ENCODE peak calls at places on chromosomes 12 and 14, in nine cellular contexts. Z is GM13976, H is AG04450, V is cardiac muscle cell, M is GM12865, T is ascending aorta, B is neural crest cell, C is Caco-2, O is RWPE1. K is an unnamed sample.

GRCh38 chr14:29741909-29742401 is 185.7 kb downstream of the PRKD1 start:
- DNase-seq in Z (no peak), H (no peak), V (peak; percentile 81), M (no peak), T (no peak), B (no peak), C (no peak), O (no peak), K (no peak)

GRCh38 chr12:130127909-130128763 is 34.1 kb upstream of the FZD10 start:
- DNase-seq in Z (no peak), H (no peak), V (no peak), M (no peak), T (peak; percentile 9), B (no peak), C (no peak), O (no peak), K (no peak)

GRCh38 chr12:49198431-49199155 is 9.7 kb upstream of the TUBA1A start:
- DNase-seq in Z (no peak), H (peak; percentile 81), V (peak; percentile 89), M (no peak), T (no peak), B (peak; percentile 46), C (peak; percentile 4), O (peak; percentile 57), K (no peak)

GRCh38 chr14:101017806-101018560 is 114.5 kb upstream of the RTL1 start:
- DNase-seq in Z (no peak), H (no peak), V (no peak), M (no peak), T (no peak), B (no peak), C (no peak), O (no peak), K (no peak)

GRCh38 chr14:95906591-95906990 is 30.0 kb downstream of the TUNAR start:
- DNase-seq in Z (no peak), H (no peak), V (no peak), M (no peak), T (no peak), B (no peak), C (no peak), O (no peak), K (no peak)

GRCh38 chr14:69812725-69813124 is 15.7 kb upstream of the SLC10A1 start:
- DNase-seq in Z (no peak), H (no peak), V (peak; percentile 3), M (no peak), T (no peak), B (no peak), C (peak; percentile 73), O (no peak), K (no peak)

GRCh38 chr14:68891851-68892660 is 87.0 kb downstream of the ACTN1 start:
- DNase-seq in Z (no peak), H (no peak), V (peak; percentile 25), M (no peak), T (no peak), B (no peak), C (no peak), O (no peak), K (no peak)

GRCh38 chr12:47686645-47687240 is 19.1 kb downstream of the RPAP3 start:
- DNase-seq in Z (peak; percentile 46), H (peak; percentile 26), V (peak; percentile 68), M (peak; percentile 35), T (no peak), B (peak; percentile 16), C (no peak), O (peak; percentile 60), K (peak; percentile 10)

GRCh38 chr14:55274760-55275159 is 3.5 kb downstream of the FBXO34 start:
- DNase-seq in Z (no peak), H (peak; percentile 23), V (peak; percentile 40), M (no peak), T (no peak), B (no peak), C (no peak), O (no peak), K (no peak)

GRCh38 chr12:64457036-64457435 is 5.1 kb downstream of the TBK1 start:
- DNase-seq in Z (no peak), H (no peak), V (peak; percentile 38), M (no peak), T (no peak), B (no peak), C (no peak), O (no peak), K (no peak)

GRCh38 chr14:21525995-21526671 is at the start of gene SALL2:
- DNase-seq in Z (peak; percentile 86), H (peak; percentile 27), V (peak; percentile 81), M (peak; percentile 51), T (no peak), B (peak; percentile 76), C (peak; percentile 89), O (peak; percentile 38), K (peak; percentile 61)

GRCh38 chr14:22981090-22982012 is 1.0 kb downstream of the AJUBA start:
- DNase-seq in Z (no peak), H (no peak), V (peak; percentile 25), M (no peak), T (no peak), B (peak; percentile 33), C (no peak), O (peak; percentile 42), K (peak; percentile 40)

GRCh38 chr12:122090759-122091535 is 12.4 kb downstream of the MLXIP start:
- DNase-seq in Z (no peak), H (peak; percentile 90), V (peak; percentile 97), M (no peak), T (no peak), B (no peak), C (no peak), O (no peak), K (no peak)

DNA sequence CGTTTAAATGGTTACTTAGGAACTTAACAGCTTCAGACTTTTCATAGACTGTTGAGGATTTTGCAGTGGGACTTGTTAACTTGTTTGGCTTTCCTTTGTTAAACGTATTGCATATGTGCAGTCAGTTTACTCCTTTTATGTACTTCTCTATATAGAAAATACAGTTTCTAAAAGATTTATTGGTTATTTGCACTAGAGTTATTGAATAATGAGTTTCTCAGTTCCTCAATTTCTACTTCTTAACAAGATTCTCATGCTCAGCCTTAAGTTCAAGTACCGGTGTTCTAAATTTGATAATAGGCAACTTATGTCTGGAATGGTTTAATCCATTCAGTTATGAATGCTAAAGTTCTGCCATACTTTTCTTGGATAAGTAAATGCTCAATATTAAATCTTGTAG is 919 bp downstream of the PSMA3 start:
- DNase-seq in Z (no peak), H (no peak), V (no peak), M (no peak), T (no peak), B (no peak), C (no peak), O (no peak), K (no peak)
- TF ChIP-seq CTCF in Z (no peak), H (no peak), V (no peak), M (no peak), T (no peak), B (no peak), C (no peak), O (no peak), K (no peak)

GRCh38 chr12:71125949-71126348 is 31.9 kb downstream of the TSPAN8 start:
- DNase-seq in Z (no peak), H (no peak), V (no peak), M (no peak), T (no peak), B (no peak), C (no peak), O (no peak), K (no peak)

GRCh38 chr12:71129364-71129763 is 28.4 kb downstream of the TSPAN8 start:
- DNase-seq in Z (no peak), H (no peak), V (no peak), M (no peak), T (no peak), B (no peak), C (no peak), O (no peak), K (no peak)

GRCh38 chr12:71128191-71128590 is 29.6 kb downstream of the TSPAN8 start:
- DNase-seq in Z (no peak), H (no peak), V (peak; percentile 19), M (no peak), T (no peak), B (no peak), C (no peak), O (no peak), K (no peak)

GRCh38 chr12:71124833-71125460 is 32.9 kb downstream of the TSPAN8 start:
- DNase-seq in Z (no peak), H (no peak), V (no peak), M (no peak), T (no peak), B (no peak), C (no peak), O (no peak), K (no peak)

DNA sequence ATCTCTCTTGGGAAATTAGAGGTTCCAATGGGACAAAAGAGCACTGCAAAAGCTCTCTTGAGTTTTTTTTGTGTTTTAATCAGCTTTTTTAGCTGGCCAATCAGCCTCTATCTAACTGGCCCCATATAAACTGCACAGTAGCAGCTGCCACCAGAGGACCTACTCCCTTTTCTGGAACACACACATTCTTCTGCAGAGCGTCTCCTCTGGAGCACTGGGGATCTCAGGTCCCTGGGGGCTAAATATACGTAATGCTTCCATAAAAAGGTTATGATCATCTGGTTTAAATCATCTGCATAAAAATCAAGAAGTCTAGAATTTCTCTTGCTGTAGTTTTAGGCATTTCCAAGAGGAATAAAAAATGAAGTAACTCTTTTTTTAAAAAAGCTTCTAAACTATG is 32.3 kb downstream of the TSPAN8 start:
- DNase-seq in Z (no peak), H (no peak), V (peak; percentile 37), M (no peak), T (no peak), B (no peak), C (no peak), O (no peak), K (no peak)
- TF ChIP-seq CTCF in Z (no peak), H (no peak), V (peak; percentile 28), M (no peak), T (no peak), B (no peak), C (peak; percentile 25), O (no peak), K (no peak)

GRCh38 chr12:82383930-82384513 is 25.7 kb downstream of the METTL25 start:
- DNase-seq in Z (no peak), H (no peak), V (peak; percentile 61), M (peak; percentile 11), T (no peak), B (no peak), C (no peak), O (peak; percentile 26), K (peak; percentile 20)
- TF ChIP-seq CTCF in Z (peak; percentile 58), H (peak; percentile 68), V (peak; percentile 64), M (peak; percentile 23), T (no peak), B (peak; percentile 66), C (peak; percentile 47), O (peak; percentile 34), K (no peak)

DNA sequence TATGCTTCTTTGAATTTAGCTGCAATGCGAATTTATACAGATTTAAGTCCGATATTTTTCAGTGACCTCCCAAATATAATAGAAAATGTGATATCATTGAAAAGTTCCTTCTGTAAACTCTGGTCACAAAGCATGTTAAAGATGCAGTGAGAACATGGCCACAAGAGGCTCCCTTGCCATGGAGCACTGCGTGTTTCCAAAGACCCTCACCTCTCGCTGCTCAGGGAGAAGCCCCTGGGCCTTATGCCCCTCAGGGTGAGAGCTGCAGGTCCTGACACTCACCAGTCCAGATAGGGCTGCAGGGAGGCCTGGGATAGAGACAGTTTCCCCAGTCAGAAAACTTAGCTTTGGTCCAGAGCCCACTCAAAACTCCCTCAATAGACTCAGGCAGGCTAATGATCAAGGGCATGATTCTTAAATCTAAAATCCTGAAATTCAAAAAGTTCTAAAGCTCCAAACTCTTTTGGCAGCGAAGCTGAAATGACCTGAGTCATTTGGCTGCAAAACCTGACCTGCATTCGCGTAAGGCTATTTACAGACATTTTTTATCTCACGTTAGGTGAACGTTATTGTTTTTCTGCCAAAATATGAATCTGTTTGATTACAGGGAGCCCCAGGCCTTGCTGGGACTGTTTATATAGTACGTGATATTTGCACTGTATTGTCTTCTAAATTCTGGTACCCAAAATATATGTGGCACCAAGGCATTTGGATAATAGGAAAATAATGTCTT is 67.8 kb downstream of the CAPZA3 start:
- DNase-seq in Z (no peak), H (no peak), V (no peak), M (no peak), T (no peak), B (no peak), C (no peak), O (no peak), K (no peak)
- TF ChIP-seq CTCF in Z (no peak), H (no peak), V (no peak), M (no peak), T (no peak), B (no peak), C (peak; percentile 42), O (no peak), K (no peak)

K was measured in Calu3.